ENCODE peak calls at places on chromosomes 6 and 20, in nine cellular contexts. Q is WTC11; J is activated T-cell treated with anti-CD3 and anti-CD28 coated beads for 24 hours; A is Calu3; R is Karpas-422; X is omental fat pad; N is heart left ventricle; O is stimulated activated CD4-positive, alpha-beta T cell treated with anti-CD3 and anti-CD28 coated beads, Interleukin-15, amount 100 ng/mL, for 1 hour; L is head of caudate nucleus. P is an unnamed sample.

GRCh38 chr6:86961432-86962200 is 24.3 kb downstream of the HTR1E start:
- DNase-seq in L (peak; percentile 19), A (no peak), Q (no peak), J (no peak), O (no peak), X (no peak), R (no peak), N (no peak), P (no peak)

GRCh38 chr20:2405693-2406065 is 25.0 kb downstream of the TGM6 start:
- DNase-seq in A (no peak), L (no peak), N (no peak), O (no peak), R (no peak), J (no peak), Q (no peak), X (no peak), P (no peak)

GRCh38 chr6:42326248-42326647 is 108.6 kb upstream of the MRPS10 start:
- DNase-seq in A (no peak), N (no peak), Q (no peak), L (no peak), R (no peak), J (no peak), X (no peak), O (no peak), P (no peak)

GRCh38 chr20:4601630-4602296 is 119.9 kb upstream of the PRND start:
- DNase-seq in Q (no peak), J (no peak), N (peak; percentile 87), R (no peak), O (no peak), L (peak; percentile 86), A (peak; percentile 61), X (no peak), P (no peak)

GRCh38 chr6:2426561-2427340 is 181.3 kb upstream of the GMDS start:
- DNase-seq in J (no peak), X (no peak), N (no peak), L (no peak), R (no peak), Q (no peak), O (no peak), A (no peak), P (no peak)

GRCh38 chr6:20691185-20691584 is 156.9 kb downstream of the CDKAL1 start:
- DNase-seq in R (no peak), A (no peak), X (no peak), L (no peak), N (no peak), O (no peak), J (no peak), Q (no peak), P (no peak)

GRCh38 chr20:57104113-57104512 is 162.3 kb downstream of the BMP7 start:
- DNase-seq in O (no peak), R (no peak), A (no peak), N (no peak), X (no peak), J (no peak), L (no peak), Q (no peak), P (no peak)

GRCh38 chr6:136326038-136326561 is 36.5 kb upstream of the BCLAF1 start:
- DNase-seq in Q (no peak), X (no peak), A (no peak), O (no peak), R (no peak), J (no peak), N (no peak), L (peak; percentile 32), P (no peak)

GRCh38 chr6:116954335-116954734 is 77.3 kb downstream of the RFX6 start:
- DNase-seq in O (no peak), A (no peak), N (no peak), L (no peak), J (no peak), X (no peak), Q (no peak), R (no peak), P (no peak)

GRCh38 chr20:47934761-47935160 is 149.5 kb upstream of the SULF2 start:
- DNase-seq in Q (no peak), J (no peak), O (no peak), L (no peak), R (no peak), A (no peak), X (no peak), N (no peak), P (no peak)

GRCh38 chr6:34189806-34190503 is 44.1 kb upstream of the GRM4 start:
- DNase-seq in X (no peak), R (peak; percentile 91), N (no peak), A (no peak), O (peak; percentile 33), J (peak; percentile 35), L (peak; percentile 40), Q (no peak), P (no peak)

GRCh38 chr20:57618091-57618765 is 2.0 kb downstream of the ZBP1 start:
- DNase-seq in J (no peak), Q (no peak), A (peak; percentile 91), O (no peak), R (no peak), L (no peak), X (no peak), N (no peak), P (no peak)

GRCh38 chr6:163760860-163761259 is 346.3 kb downstream of the QKI start:
- DNase-seq in L (no peak), O (no peak), X (no peak), A (no peak), N (no peak), R (no peak), J (no peak), Q (no peak), P (no peak)

GRCh38 chr20:380763-381580 is 412 bp downstream of the TRIB3 start:
- DNase-seq in J (peak; percentile 64), X (no peak), Q (peak; percentile 84), O (peak; percentile 57), A (peak; percentile 85), R (peak; percentile 96), N (peak; percentile 54), L (no peak), P (peak; percentile 25)

GRCh38 chr6:64683682-64684081 is 1023.3 kb downstream of the EYS start:
- DNase-seq in A (no peak), O (no peak), Q (peak; percentile 14), J (no peak), X (no peak), R (no peak), L (no peak), N (no peak), P (no peak)

GRCh38 chr6:95581073-95581472 is 3.7 kb downstream of the MANEA start:
- DNase-seq in L (no peak), O (no peak), N (no peak), Q (no peak), R (no peak), X (no peak), J (no peak), A (no peak), P (no peak)

GRCh38 chr6:38039497-38039896 is 220.0 kb downstream of the ZFAND3 start:
- DNase-seq in X (no peak), O (no peak), L (no peak), N (no peak), A (no peak), Q (no peak), R (no peak), J (no peak), P (no peak)

GRCh38 chr6:90406957-90407356 is 110.3 kb upstream of the BACH2 start:
- DNase-seq in Q (no peak), O (no peak), J (no peak), A (no peak), R (no peak), N (no peak), L (no peak), X (no peak), P (no peak)

GRCh38 chr6:55293116-55293515 is 34.2 kb upstream of the GFRAL start:
- DNase-seq in R (peak; percentile 61), A (no peak), O (no peak), Q (no peak), X (no peak), L (no peak), N (no peak), J (no peak), P (no peak)

GRCh38 chr6:139550361-139550760 is 175.9 kb upstream of the CITED2 start:
- DNase-seq in Q (no peak), R (no peak), N (no peak), A (no peak), J (no peak), X (no peak), L (no peak), O (no peak), P (no peak)

GRCh38 chr6:129429953-129430352 is 280.0 kb downstream of the ARHGAP18 start:
- DNase-seq in L (no peak), Q (no peak), X (no peak), R (no peak), N (no peak), O (no peak), J (no peak), A (no peak), P (no peak)

GRCh38 chr6:150491131-150491795 is 108.4 kb upstream of the PLEKHG1 start:
- DNase-seq in L (no peak), A (peak; percentile 30), N (no peak), J (no peak), Q (no peak), X (no peak), O (no peak), R (no peak), P (no peak)

GRCh38 chr6:31884528-31885035 is 5.8 kb upstream of the SLC44A4 start:
- DNase-seq in R (no peak), N (no peak), L (no peak), Q (no peak), X (no peak), O (no peak), J (no peak), A (no peak), P (no peak)

GRCh38 chr6:38371312-38371672 is 268.4 kb downstream of the BTBD9 start:
- DNase-seq in N (peak; percentile 36), X (no peak), Q (no peak), O (no peak), L (no peak), A (no peak), R (no peak), J (no peak), P (no peak)

GRCh38 chr6:134431306-134431919 is 113.5 kb upstream of the SGK1 start:
- DNase-seq in J (no peak), A (no peak), L (no peak), R (no peak), X (no peak), Q (no peak), N (no peak), O (no peak), P (no peak)

GRCh38 chr6:132813173-132813856 is 1.1 kb upstream of the RPS12 start:
- DNase-seq in R (peak; percentile 78), A (peak; percentile 30), Q (peak; percentile 33), O (no peak), N (peak; percentile 51), L (peak; percentile 41), J (no peak), X (no peak), P (no peak)

GRCh38 chr6:30543824-30544223 is 12.5 kb downstream of the GNL1 start:
- DNase-seq in N (no peak), J (no peak), Q (no peak), X (no peak), O (no peak), A (no peak), L (no peak), R (no peak), P (no peak)

GRCh38 chr6:19332806-19333460 is 504.2 kb upstream of the ID4 start:
- DNase-seq in A (no peak), R (no peak), Q (no peak), N (no peak), J (no peak), X (no peak), O (no peak), L (no peak), P (no peak)

GRCh38 chr6:25883991-25884390 is 9.9 kb upstream of the SLC17A3 start:
- DNase-seq in Q (no peak), A (peak; percentile 24), X (no peak), J (no peak), L (no peak), R (no peak), N (no peak), O (no peak), P (no peak)

GRCh38 chr20:58216334-58216733 is 12.1 kb downstream of the ANKRD60 start:
- DNase-seq in O (no peak), J (no peak), Q (no peak), N (no peak), X (no peak), L (no peak), A (no peak), R (no peak), P (no peak)

GRCh38 chr6:32790306-32790705 is 26.5 kb downstream of the HLA-DOB start:
- DNase-seq in N (no peak), L (no peak), O (no peak), R (no peak), X (no peak), Q (no peak), A (no peak), J (no peak), P (no peak)